ENCODE peak calls at places on chromosome 16, in seven cellular contexts. W, L, G, D, N, E and V are unnamed samples.

GRCh38 chr16:80259289-80259805 is 281.4 kb upstream of the DYNLRB2 start:
- DNase-seq in W (no peak), L (no peak), G (no peak), D (no peak), N (no peak), E (no peak), V (no peak)

GRCh38 chr16:4936991-4937781 is at the start of gene PPL:
- DNase-seq in W (peak), L (peak), G (no peak), D (peak), N (no peak), E (peak), V (peak)

GRCh38 chr16:58219432-58219831 is 21.5 kb upstream of the CSNK2A2 start:
- DNase-seq in W (no peak), L (no peak), G (no peak), D (no peak), N (no peak), E (no peak), V (no peak)

GRCh38 chr16:87918314-87918713 is 18.0 kb downstream of the CA5A start:
- DNase-seq in W (no peak), L (no peak), G (no peak), D (no peak), N (no peak), E (no peak), V (no peak)

GRCh38 chr16:85220125-85220839 is 108.0 kb upstream of the CIBAR2 start:
- DNase-seq in W (no peak), L (peak), G (no peak), D (no peak), N (no peak), E (peak), V (peak)

GRCh38 chr16:88456356-88457292 is 3.5 kb downstream of the ZFPM1 start:
- DNase-seq in W (no peak), L (no peak), G (no peak), D (no peak), N (no peak), E (no peak), V (no peak)

GRCh38 chr16:54297154-54297553 is 10.6 kb upstream of the IRX3 start:
- DNase-seq in W (no peak), L (no peak), G (no peak), D (no peak), N (no peak), E (no peak), V (no peak)

GRCh38 chr16:4649744-4650442 is 25.3 kb downstream of the MGRN1 start:
- DNase-seq in W (no peak), L (no peak), G (no peak), D (no peak), N (no peak), E (no peak), V (no peak)

GRCh38 chr16:73023752-73024570 is 24.0 kb downstream of the ZFHX3 start:
- DNase-seq in W (no peak), L (no peak), G (no peak), D (no peak), N (no peak), E (peak), V (no peak)

GRCh38 chr16:85398050-85398451 is 215.1 kb upstream of the GSE1 start:
- DNase-seq in W (no peak), L (no peak), G (no peak), D (no peak), N (no peak), E (no peak), V (no peak)

GRCh38 chr16:55499951-55500350 is 8.9 kb upstream of the LPCAT2 start:
- DNase-seq in W (peak), L (no peak), G (no peak), D (peak), N (no peak), E (no peak), V (no peak)

GRCh38 chr16:67919618-67920210 is 11.9 kb downstream of the CTRL start:
- DNase-seq in W (no peak), L (no peak), G (no peak), D (no peak), N (no peak), E (no peak), V (no peak)

GRCh38 chr16:54928421-54929089 is 2.1 kb upstream of the IRX5 start:
- DNase-seq in W (no peak), L (peak), G (no peak), D (peak), N (no peak), E (no peak), V (peak)

GRCh38 chr16:70701998-70702397 is 16.1 kb upstream of the MTSS2 start:
- DNase-seq in W (no peak), L (no peak), G (no peak), D (no peak), N (no peak), E (no peak), V (no peak)

GRCh38 chr16:48444574-48444973 is 59.4 kb upstream of the SIAH1 start:
- DNase-seq in W (peak), L (no peak), G (no peak), D (no peak), N (no peak), E (no peak), V (no peak)

GRCh38 chr16:25916091-25916490 is 224.3 kb downstream of the HS3ST4 start:
- DNase-seq in W (no peak), L (no peak), G (no peak), D (no peak), N (no peak), E (no peak), V (no peak)

GRCh38 chr16:28935924-28936783 is 4.4 kb downstream of the CD19 start:
- DNase-seq in W (peak), L (peak), G (peak), D (peak), N (no peak), E (peak), V (peak)

GRCh38 chr16:62036101-62036806 is at the start of gene CDH8:
- DNase-seq in W (no peak), L (peak), G (no peak), D (no peak), N (no peak), E (no peak), V (peak)

GRCh38 chr16:20673882-20674683 is 23.4 kb downstream of the ACSM1 start:
- DNase-seq in W (no peak), L (no peak), G (no peak), D (peak), N (no peak), E (peak), V (no peak)

GRCh38 chr16:75208242-75208825 is 1.4 kb upstream of the CTRB2 start:
- DNase-seq in W (no peak), L (no peak), G (no peak), D (no peak), N (no peak), E (no peak), V (no peak)
- TF ChIP-seq JUND in W (no peak), L (no peak), G (no peak), D (no peak), N (no peak), E (no peak), V (no peak)

GRCh38 chr16:9436175-9436574 is 344.7 kb downstream of the HAPSTR1 start:
- DNase-seq in W (no peak), L (no peak), G (no peak), D (no peak), N (no peak), E (no peak), V (no peak)
- TF ChIP-seq JUND in W (no peak), L (no peak), G (no peak), D (no peak), N (no peak), E (no peak), V (no peak)

GRCh38 chr16:21980032-21980431 is 20.9 kb downstream of the PDZD9 start:
- DNase-seq in W (no peak), L (no peak), G (no peak), D (no peak), N (no peak), E (no peak), V (no peak)

GRCh38 chr16:21986692-21987246 is 14.1 kb downstream of the PDZD9 start:
- DNase-seq in W (no peak), L (no peak), G (no peak), D (no peak), N (no peak), E (no peak), V (no peak)

GRCh38 chr16:21984062-21984461 is 16.9 kb downstream of the PDZD9 start:
- DNase-seq in W (no peak), L (no peak), G (no peak), D (no peak), N (no peak), E (no peak), V (no peak)

GRCh38 chr16:21985524-21985923 is 15.4 kb downstream of the PDZD9 start:
- DNase-seq in W (no peak), L (no peak), G (no peak), D (no peak), N (no peak), E (no peak), V (no peak)

GRCh38 chr16:21982108-21982507 is 18.8 kb downstream of the PDZD9 start:
- DNase-seq in W (no peak), L (no peak), G (no peak), D (no peak), N (no peak), E (no peak), V (no peak)
- TF ChIP-seq JUND in W (no peak), L (no peak), G (no peak), D (no peak), N (no peak), E (no peak), V (no peak)

GRCh38 chr16:76634847-76635697 is 357.9 kb downstream of the CNTNAP4 start:
- DNase-seq in W (no peak), L (no peak), G (no peak), D (peak), N (no peak), E (no peak), V (no peak)

DNA sequence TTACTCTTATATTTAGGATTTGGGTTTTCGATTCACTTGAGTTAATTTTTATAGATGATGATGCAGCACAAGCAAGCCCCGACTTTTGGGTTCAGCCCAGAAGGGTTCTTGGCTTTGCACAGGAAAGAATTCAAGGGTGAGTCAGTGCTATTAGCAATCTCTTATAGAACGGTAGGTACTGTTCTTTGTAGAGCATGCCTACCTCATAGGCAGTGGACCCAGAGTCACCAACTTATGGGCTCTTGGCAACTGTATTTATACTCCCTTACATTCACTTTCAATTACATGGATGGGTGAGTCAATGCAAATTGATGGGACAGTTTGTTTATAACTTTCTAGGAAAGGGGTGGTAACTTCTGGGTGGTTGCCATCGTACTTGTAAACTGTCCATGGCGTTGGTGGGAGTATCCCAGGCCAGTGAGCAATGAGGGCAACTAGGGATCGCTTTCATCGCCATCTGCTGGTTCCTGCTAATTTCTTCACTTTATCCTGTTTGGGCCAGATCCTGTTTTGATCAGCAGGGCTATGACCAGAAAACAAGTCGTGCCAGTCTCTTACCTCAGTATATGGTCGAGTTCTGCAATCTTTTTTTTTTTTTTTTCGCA is 362.6 kb downstream of the CNTNAP4 start:
- DNase-seq in W (no peak), L (peak), G (peak), D (no peak), N (no peak), E (peak), V (peak)
- TF ChIP-seq JUND in W (no peak), L (no peak), G (no peak), D (no peak), N (no peak), E (no peak), V (no peak)

DNA sequence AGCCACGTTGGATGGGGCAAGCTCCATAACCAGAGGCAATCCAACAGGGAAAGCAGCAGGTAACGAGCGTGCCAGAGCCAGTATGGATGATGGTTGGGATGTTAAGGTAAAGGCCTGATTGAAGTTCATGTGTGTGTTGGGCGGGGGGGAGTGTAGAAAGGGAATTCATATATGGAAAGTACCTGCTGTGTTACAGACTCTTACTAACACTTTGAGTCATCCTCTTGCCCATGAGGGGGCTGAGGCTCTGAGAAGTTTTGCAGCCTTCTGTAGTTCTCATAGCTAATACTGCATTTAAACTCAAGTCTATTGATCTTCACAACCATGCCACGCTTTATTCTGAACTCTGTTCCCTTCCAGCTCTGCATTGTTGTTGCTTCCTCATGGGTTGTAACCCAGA is 28.5 kb downstream of the SYCE1L start:
- DNase-seq in W (no peak), L (no peak), G (no peak), D (no peak), N (no peak), E (no peak), V (no peak)
- TF ChIP-seq JUND in W (no peak), L (no peak), G (no peak), D (no peak), N (peak), E (no peak), V (no peak)

GRCh38 chr16:11916524-11917285 is 949 bp upstream of the GSPT1 start:
- DNase-seq in W (no peak), L (no peak), G (no peak), D (peak), N (no peak), E (peak), V (peak)
- TF ChIP-seq JUND in W (no peak), L (no peak), G (no peak), D (peak), N (no peak), E (peak), V (peak)

GRCh38 chr16:14606102-14606501 is 24.0 kb downstream of the PARN start:
- DNase-seq in W (no peak), L (no peak), G (no peak), D (no peak), N (peak), E (no peak), V (no peak)

GRCh38 chr16:14602443-14602963 is 27.6 kb downstream of the PARN start:
- DNase-seq in W (no peak), L (no peak), G (no peak), D (no peak), N (no peak), E (no peak), V (no peak)

GRCh38 chr16:14600164-14600563 is 29.9 kb downstream of the PARN start:
- DNase-seq in W (peak), L (peak), G (no peak), D (peak), N (no peak), E (peak), V (peak)
- TF ChIP-seq JUND in W (no peak), L (no peak), G (no peak), D (no peak), N (no peak), E (no peak), V (no peak)

GRCh38 chr16:49540836-49541235 is 167.2 kb downstream of the C16orf78 start:
- DNase-seq in W (no peak), L (no peak), G (no peak), D (no peak), N (no peak), E (no peak), V (no peak)

GRCh38 chr16:49539758-49540157 is 166.2 kb downstream of the C16orf78 start:
- DNase-seq in W (no peak), L (no peak), G (no peak), D (no peak), N (no peak), E (no peak), V (no peak)

GRCh38 chr16:49543315-49543946 is 169.8 kb downstream of the C16orf78 start:
- DNase-seq in W (no peak), L (no peak), G (no peak), D (no peak), N (no peak), E (no peak), V (no peak)

GRCh38 chr16:49544828-49545227 is 171.2 kb downstream of the C16orf78 start:
- DNase-seq in W (no peak), L (no peak), G (no peak), D (no peak), N (no peak), E (no peak), V (no peak)

DNA sequence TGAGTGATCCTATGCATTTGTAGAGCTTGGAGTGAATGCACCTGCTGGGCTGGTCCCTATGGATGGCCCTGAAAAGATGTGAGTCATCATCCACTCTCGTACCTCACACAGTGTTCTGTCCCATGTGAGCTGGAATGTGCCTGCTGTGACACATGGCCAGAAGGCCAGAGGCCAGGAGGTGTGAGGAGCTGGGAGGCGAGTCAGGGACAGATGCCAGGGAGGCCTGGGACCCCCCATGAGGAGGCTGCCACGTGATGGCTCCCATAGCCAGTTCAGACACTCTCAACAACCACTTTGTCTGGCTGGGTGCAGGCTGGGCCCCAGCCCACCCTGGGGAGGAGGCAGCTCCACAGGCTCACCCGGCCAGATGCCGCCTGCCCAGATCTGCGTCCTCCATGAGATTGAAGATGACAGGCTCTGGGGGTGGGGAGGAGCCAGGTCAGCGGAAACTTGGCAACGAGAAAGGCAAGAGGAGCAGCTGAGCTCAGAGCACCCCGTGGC is 168.8 kb downstream of the C16orf78 start:
- DNase-seq in W (no peak), L (peak), G (no peak), D (no peak), N (no peak), E (no peak), V (no peak)
- TF ChIP-seq JUND in W (no peak), L (no peak), G (no peak), D (no peak), N (no peak), E (no peak), V (no peak)

GRCh38 chr16:354971-355441 is 2.5 kb upstream of the AXIN1 start:
- DNase-seq in W (no peak), L (no peak), G (no peak), D (no peak), N (no peak), E (no peak), V (no peak)

GRCh38 chr16:351804-352520 is 561 bp downstream of the AXIN1 start:
- DNase-seq in W (no peak), L (no peak), G (no peak), D (peak), N (no peak), E (no peak), V (no peak)

GRCh38 chr16:352547-353403 is at the start of gene AXIN1:
- DNase-seq in W (peak), L (peak), G (peak), D (peak), N (peak), E (peak), V (peak)

GRCh38 chr16:354286-354881 is 1.9 kb upstream of the AXIN1 start:
- DNase-seq in W (no peak), L (no peak), G (no peak), D (no peak), N (no peak), E (no peak), V (no peak)

GRCh38 chr16:353404-354285 is 1.1 kb upstream of the AXIN1 start:
- DNase-seq in W (no peak), L (no peak), G (no peak), D (no peak), N (no peak), E (no peak), V (no peak)
- TF ChIP-seq JUND in W (no peak), L (no peak), G (no peak), D (no peak), N (no peak), E (no peak), V (no peak)